ENCODE peak calls at places on chromosomes 2 and 18, in nine cellular contexts. N is COR-L47; L is activated effector memory CD4-positive, alpha-beta T cell treated with anti-CD3 and anti-CD28 coated beads, Interleukin-2, amount 50 U/mL, for 16 hours; F is GM20000; U is Daoy; S is RCC 7860; G is GM19239; H is colonic mucosa; W is psoas muscle. B is an unnamed sample.

GRCh38 chr2:70145168-70145538 is 45.7 kb downstream of the C2orf42 start:
- DNase-seq in N (no peak), L (peak), F (no peak), U (no peak), S (no peak), G (no peak), H (no peak), W (no peak), B (no peak)

GRCh38 chr2:162197095-162197825 is 45.2 kb upstream of the GCG start:
- DNase-seq in N (no peak), L (no peak), F (no peak), U (no peak), S (no peak), G (no peak), H (no peak), W (no peak), B (no peak)

GRCh38 chr2:8617048-8617447 is 64.8 kb upstream of the ID2 start:
- DNase-seq in N (no peak), L (no peak), F (no peak), U (no peak), S (no peak), G (no peak), H (no peak), W (no peak), B (no peak)

GRCh38 chr18:49728542-49728941 is 84.8 kb downstream of the ACAA2 start:
- DNase-seq in N (peak), L (no peak), F (peak), U (peak), S (no peak), G (peak), H (peak), W (peak), B (peak)

GRCh38 chr18:56257215-56257614 is 381.2 kb downstream of the TXNL1 start:
- DNase-seq in N (no peak), L (no peak), F (peak), U (peak), S (peak), G (no peak), H (no peak), W (no peak), B (no peak)

GRCh38 chr18:34023471-34023870 is 201.2 kb downstream of the NOL4 start:
- DNase-seq in N (no peak), L (no peak), F (no peak), U (peak), S (peak), G (no peak), H (no peak), W (no peak), B (no peak)

GRCh38 chr18:47574966-47575365 is 323.5 kb upstream of the SKOR2 start:
- DNase-seq in N (peak), L (no peak), F (no peak), U (no peak), S (no peak), G (no peak), H (no peak), W (no peak), B (no peak)

GRCh38 chr2:105404736-105405135 is 5.9 kb upstream of the FHL2 start:
- DNase-seq in N (no peak), L (no peak), F (no peak), U (no peak), S (no peak), G (no peak), H (no peak), W (no peak), B (no peak)

GRCh38 chr2:146982393-146982846 is 862.4 kb upstream of the ACVR2A start:
- DNase-seq in N (no peak), L (no peak), F (no peak), U (no peak), S (no peak), G (no peak), H (no peak), W (peak), B (no peak)

GRCh38 chr18:10378688-10379465 is 75.6 kb upstream of the APCDD1 start:
- DNase-seq in N (no peak), L (no peak), F (no peak), U (no peak), S (no peak), G (no peak), H (no peak), W (no peak), B (no peak)

GRCh38 chr2:107383706-107384105 is 443.0 kb upstream of the RGPD4 start:
- DNase-seq in N (no peak), L (no peak), F (no peak), U (no peak), S (no peak), G (no peak), H (no peak), W (no peak), B (peak)

GRCh38 chr2:240960963-240961876 is 37.2 kb upstream of the SNED1 start:
- DNase-seq in N (no peak), L (no peak), F (no peak), U (no peak), S (no peak), G (no peak), H (no peak), W (no peak), B (no peak)

GRCh38 chr18:13268746-13269285 is 50.3 kb downstream of the LDLRAD4 start:
- DNase-seq in N (no peak), L (no peak), F (no peak), U (no peak), S (no peak), G (no peak), H (no peak), W (no peak), B (no peak)

GRCh38 chr18:38011446-38011845 is 445.8 kb upstream of the CELF4 start:
- DNase-seq in N (no peak), L (no peak), F (no peak), U (no peak), S (no peak), G (no peak), H (no peak), W (no peak), B (no peak)